ENCODE peak calls at places on chromosome 11, in four cellular contexts. Q is colonic mucosa, H is T-helper 2 cell, C is left colon. N is an unnamed sample.

GRCh38 chr11:122271747-122272146 is 155.7 kb upstream of the BLID start:
- DNase-seq in Q (no peak), H (no peak), C (no peak), N (no peak)

GRCh38 chr11:72613977-72614376 is 60.2 kb downstream of the PDE2A start:
- DNase-seq in Q (peak), H (no peak), C (peak), N (peak)

GRCh38 chr11:129911298-129911697 is 15.9 kb upstream of the NFRKB start:
- DNase-seq in Q (no peak), H (no peak), C (no peak), N (no peak)

GRCh38 chr11:134846776-134847722 is 435.0 kb upstream of the B3GAT1 start:
- DNase-seq in Q (no peak), H (no peak), C (no peak), N (no peak)

GRCh38 chr11:42770444-42771065 is 541.2 kb upstream of the API5 start:
- DNase-seq in Q (peak), H (no peak), C (no peak), N (no peak)

GRCh38 chr11:62788991-62789390 is 1.8 kb downstream of the TMEM179B start:
- DNase-seq in Q (no peak), H (no peak), C (no peak), N (peak)

GRCh38 chr11:35168606-35169200 is 29.7 kb downstream of the CD44 start:
- DNase-seq in Q (no peak), H (no peak), C (no peak), N (no peak)

GRCh38 chr11:76512851-76513653 is 68.2 kb downstream of the EMSY start:
- DNase-seq in Q (no peak), H (no peak), C (no peak), N (no peak)

GRCh38 chr11:86592659-86593451 is 79.6 kb downstream of the ME3 start:
- DNase-seq in Q (peak), H (peak), C (peak), N (peak)

GRCh38 chr11:95567685-95568084 is 221.9 kb downstream of the FAM76B start:
- DNase-seq in Q (no peak), H (no peak), C (no peak), N (no peak)

GRCh38 chr11:116330439-116331185 is 442.2 kb downstream of the BUD13 start:
- DNase-seq in Q (no peak), H (no peak), C (no peak), N (no peak)